ENCODE peak calls at places on chromosomes 6 and 20, in five cellular contexts. Z is stimulated activated CD4-positive, alpha-beta T cell treated with anti-CD3 and anti-CD28 coated beads, Interleukin-4, amount 100 ng/mL, for 24 hours; A is H9; T is kidney tubule cell; R is endothelial cell of umbilical vein. H is an unnamed sample.

GRCh38 chr6:142301421-142302391 is at the start of gene ADGRG6:
- DNase-seq in T (peak; percentile 83), Z (peak; percentile 29), R (peak; percentile 72), A (peak; percentile 75), H (peak; percentile 65)

GRCh38 chr6:138528137-138528536 is 28.8 kb upstream of the NHSL1 start:
- DNase-seq in T (peak; percentile 47), A (no peak), R (no peak), Z (no peak), H (no peak)

GRCh38 chr6:101544286-101544685 is 150.8 kb downstream of the GRIK2 start:
- DNase-seq in R (no peak), T (peak; percentile 23), Z (no peak), A (no peak), H (no peak)

GRCh38 chr6:139376604-139377218 is 2.3 kb upstream of the CITED2 start:
- DNase-seq in A (no peak), T (peak; percentile 86), R (peak; percentile 6), Z (no peak), H (peak; percentile 4)

GRCh38 chr6:104186836-104187235 is 672.9 kb downstream of the HACE1 start:
- DNase-seq in T (no peak), Z (no peak), A (no peak), R (no peak), H (no peak)

GRCh38 chr20:24949756-24950127 is 673 bp downstream of the CST7 start:
- DNase-seq in A (peak; percentile 26), R (no peak), Z (peak; percentile 15), T (no peak), H (no peak)

GRCh38 chr6:12570461-12571030 is 146.0 kb upstream of the PHACTR1 start:
- DNase-seq in T (peak; percentile 66), A (no peak), R (peak; percentile 59), Z (no peak), H (no peak)

GRCh38 chr6:113873043-113873667 is 16.0 kb downstream of the MARCKS start:
- DNase-seq in A (no peak), R (peak; percentile 49), T (peak; percentile 75), Z (no peak), H (no peak)

GRCh38 chr6:166707045-166707444 is 80.0 kb upstream of the RPS6KA2 start:
- DNase-seq in R (peak; percentile 54), A (peak; percentile 82), T (peak; percentile 68), Z (no peak), H (peak; percentile 30)

GRCh38 chr6:152356016-152356415 is 281.1 kb downstream of the SYNE1 start:
- DNase-seq in R (no peak), A (no peak), T (no peak), Z (no peak), H (no peak)

GRCh38 chr6:28105286-28105685 is 19.1 kb upstream of the ZSCAN16 start:
- DNase-seq in Z (no peak), R (no peak), T (peak; percentile 26), A (no peak), H (no peak)

GRCh38 chr20:47360489-47361267 is 4.2 kb upstream of the ZMYND8 start:
- DNase-seq in T (peak; percentile 86), Z (no peak), A (peak; percentile 75), R (peak; percentile 100), H (peak; percentile 91)

GRCh38 chr6:21996425-21997207 is 300.2 kb downstream of the PRL start:
- DNase-seq in R (peak; percentile 6), T (no peak), A (no peak), Z (no peak), H (no peak)

GRCh38 chr6:107153061-107153460 is 37.7 kb upstream of the BEND3 start:
- DNase-seq in R (no peak), A (no peak), Z (no peak), T (no peak), H (no peak)

H was measured in HT1080.